ENCODE peak calls at places on chromosomes 13 and 19, in ten cellular contexts. I is upper lobe of left lung, S is transverse colon, D is tibial nerve, E is ovary, U is stomach, Z is sigmoid colon, J is esophagus muscularis mucosa, K is SK-N-SH, C is A549. M is an unnamed sample.

GRCh38 chr13:57724486-57725272 is 93.1 kb downstream of the PCDH17 start:
- DNase-seq in D (no peak), S (no peak), K (no peak), E (no peak), Z (no peak), U (no peak), J (no peak), C (no peak), I (no peak), M (no peak)

GRCh38 chr13:90576067-90576466 is 771.4 kb upstream of the MIR17HG start:
- DNase-seq in J (no peak), D (no peak), C (no peak), E (no peak), Z (no peak), S (no peak), K (no peak), U (no peak), I (peak), M (no peak)

GRCh38 chr19:52948025-52948770 is 14.5 kb downstream of the ZNF816 start:
- DNase-seq in D (no peak), S (no peak), J (no peak), E (no peak), Z (no peak), K (no peak), U (no peak), C (no peak), I (no peak), M (peak)

GRCh38 chr19:44954278-44954648 is 917 bp upstream of the CLPTM1 start:
- DNase-seq in J (no peak), Z (no peak), U (no peak), C (no peak), S (no peak), D (no peak), K (no peak), I (no peak), E (no peak), M (no peak)

GRCh38 chr13:106151056-106151699 is 384.3 kb downstream of the EFNB2 start:
- DNase-seq in K (no peak), I (no peak), S (peak), J (no peak), D (no peak), Z (no peak), U (no peak), C (peak), E (no peak), M (no peak)

GRCh38 chr19:46493236-46494114 is 2.2 kb downstream of the PNMA8B start:
- DNase-seq in D (no peak), E (peak), J (no peak), I (peak), U (no peak), S (peak), K (peak), Z (peak), C (no peak), M (no peak)

GRCh38 chr13:23725922-23726321 is 155.7 kb downstream of the TNFRSF19 start:
- DNase-seq in S (no peak), I (no peak), U (no peak), K (no peak), Z (no peak), C (no peak), E (no peak), D (no peak), J (no peak), M (no peak)

GRCh38 chr13:47726394-47726793 is 274.7 kb downstream of the SUCLA2 start:
- DNase-seq in U (no peak), S (no peak), K (no peak), I (no peak), Z (no peak), E (no peak), C (no peak), J (peak), D (no peak), M (no peak)

GRCh38 chr19:13060964-13061927 is 41.4 kb downstream of the LYL1 start:
- DNase-seq in E (peak), Z (peak), J (no peak), C (peak), I (peak), K (peak), S (peak), D (peak), U (peak), M (peak)

GRCh38 chr13:106114981-106115554 is 420.4 kb downstream of the EFNB2 start:
- DNase-seq in E (no peak), U (no peak), S (no peak), C (no peak), J (no peak), D (no peak), Z (no peak), K (no peak), I (no peak), M (no peak)

GRCh38 chr19:28878862-28879566 is 333.9 kb downstream of the UQCRFS1 start:
- DNase-seq in K (peak), J (no peak), I (no peak), D (peak), C (peak), U (peak), E (peak), Z (peak), S (peak), M (no peak)

GRCh38 chr19:10832659-10833296 is 3.2 kb downstream of the TMED1 start:
- DNase-seq in J (no peak), D (no peak), U (no peak), S (no peak), I (peak), K (no peak), Z (no peak), C (no peak), E (no peak), M (no peak)

GRCh38 chr19:45664575-45664974 is 3.4 kb upstream of the GIPR start:
- DNase-seq in C (no peak), D (no peak), U (no peak), J (no peak), E (no peak), K (no peak), S (peak), I (no peak), Z (no peak), M (no peak)

GRCh38 chr19:16062789-16063188 is 13.5 kb upstream of the TPM4 start:
- DNase-seq in S (peak), J (no peak), Z (no peak), C (no peak), K (peak), D (no peak), E (no peak), I (no peak), U (peak), M (no peak)

GRCh38 chr19:12293771-12294307 is 844 bp downstream of the ZNF44 start:
- DNase-seq in C (peak), D (peak), S (peak), J (no peak), K (peak), U (peak), I (peak), E (peak), Z (peak), M (peak)

DNA sequence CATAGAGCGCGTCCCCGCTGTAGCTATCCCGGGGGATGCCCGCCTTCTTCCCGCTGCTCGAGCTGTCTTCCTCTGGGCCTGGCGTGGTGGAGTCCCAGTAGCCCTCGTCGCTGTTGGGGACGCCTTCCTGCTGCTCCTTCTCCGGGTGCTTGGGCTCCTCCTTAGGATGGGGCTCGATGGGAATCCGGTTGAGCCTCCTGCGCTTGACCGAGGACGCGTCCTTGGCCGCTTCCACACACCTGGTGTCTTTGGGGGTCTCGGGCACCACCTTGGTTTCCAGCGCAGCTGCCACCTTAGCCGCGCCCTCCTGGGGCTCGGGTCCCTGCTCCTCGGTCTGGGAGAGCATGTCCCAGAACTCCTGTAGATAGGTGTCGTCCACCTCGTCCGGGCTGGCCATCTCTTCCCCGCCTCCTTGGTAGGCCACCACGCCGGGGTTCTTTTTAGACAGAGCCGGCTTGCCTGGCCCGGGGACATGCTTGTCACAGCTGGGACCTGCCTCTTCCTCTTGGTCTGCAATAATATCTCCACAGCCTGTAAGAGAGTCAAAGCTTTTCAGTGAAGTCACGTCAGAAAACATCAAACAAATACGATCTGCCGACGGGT is 2.0 kb downstream of the AMER2 start:
- DNase-seq in S (no peak), I (peak), D (no peak), Z (no peak), K (peak), U (no peak), J (peak), E (no peak), C (no peak), M (no peak)
- H3K4me3 ChIP-seq in S (no peak), I (no peak), D (peak), Z (peak), K (no peak), U (no peak), J (no peak), E (no peak), C (no peak), M (peak)

GRCh38 chr13:110028838-110029621 is 242.6 kb upstream of the IRS2 start:
- DNase-seq in D (no peak), K (peak), C (no peak), Z (no peak), S (no peak), J (no peak), I (no peak), E (no peak), U (no peak), M (no peak)

GRCh38 chr13:110030394-110030928 is 244.1 kb upstream of the IRS2 start:
- DNase-seq in D (no peak), U (no peak), Z (no peak), S (no peak), E (no peak), K (no peak), J (no peak), I (no peak), C (no peak), M (no peak)

GRCh38 chr13:110028311-110028710 is 241.9 kb upstream of the IRS2 start:
- DNase-seq in E (no peak), S (no peak), I (no peak), U (no peak), K (no peak), Z (no peak), C (no peak), D (no peak), J (no peak), M (no peak)

GRCh38 chr13:110024646-110024980 is 238.2 kb upstream of the IRS2 start:
- DNase-seq in D (no peak), C (no peak), E (no peak), Z (no peak), J (no peak), S (no peak), U (no peak), I (no peak), K (no peak), M (no peak)

DNA sequence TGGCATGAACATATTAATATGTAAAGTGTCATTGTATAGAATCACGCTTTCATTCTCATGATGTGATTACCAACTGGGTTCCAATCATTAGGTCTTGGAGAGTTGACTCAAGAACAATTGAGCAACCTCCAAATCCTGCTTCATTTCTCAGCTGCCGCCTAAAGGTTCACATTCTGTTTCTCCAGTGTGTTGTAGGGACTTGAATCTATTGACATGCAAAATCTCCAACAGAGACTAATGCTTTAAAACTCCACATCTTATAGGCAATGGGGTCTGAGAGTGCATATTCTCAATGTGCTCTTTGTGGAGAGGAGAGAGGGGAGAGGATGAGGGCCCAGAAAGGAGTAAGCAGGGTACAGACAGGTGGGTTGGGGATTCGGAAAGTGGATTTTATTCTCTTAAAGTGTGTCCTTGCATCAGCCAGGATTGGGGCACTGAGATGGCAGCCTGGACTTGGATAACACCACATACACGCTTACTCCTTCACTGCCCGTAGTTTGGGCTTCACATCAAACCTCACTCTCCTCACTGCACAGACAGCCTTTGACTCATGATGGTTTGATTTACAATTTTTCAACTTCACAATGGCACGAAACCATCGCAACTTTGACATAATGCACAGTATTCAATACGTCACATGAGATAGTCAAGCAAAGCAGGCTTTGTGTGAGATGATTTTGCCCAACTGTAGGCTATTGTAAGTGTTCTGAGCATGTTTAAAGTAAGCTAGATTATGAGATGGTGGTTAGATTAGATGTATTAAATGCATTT is 241.3 kb upstream of the IRS2 start:
- DNase-seq in E (no peak), Z (no peak), D (no peak), J (no peak), I (no peak), S (no peak), U (no peak), C (no peak), K (no peak), M (no peak)
- TF ChIP-seq EP300 in E (no peak), Z (no peak), D (no peak), J (no peak), I (no peak), S (no peak), U (no peak), C (no peak), K (no peak), M (no peak)

GRCh38 chr13:98752942-98753290 is 444 bp upstream of the SLC15A1 start:
- DNase-seq in I (no peak), C (no peak), J (no peak), U (no peak), K (no peak), E (no peak), Z (no peak), D (no peak), S (no peak), M (no peak)
- H3K4me3 ChIP-seq in I (no peak), C (peak), J (peak), U (no peak), K (no peak), E (no peak), Z (no peak), D (no peak), S (no peak), M (peak)

DNA sequence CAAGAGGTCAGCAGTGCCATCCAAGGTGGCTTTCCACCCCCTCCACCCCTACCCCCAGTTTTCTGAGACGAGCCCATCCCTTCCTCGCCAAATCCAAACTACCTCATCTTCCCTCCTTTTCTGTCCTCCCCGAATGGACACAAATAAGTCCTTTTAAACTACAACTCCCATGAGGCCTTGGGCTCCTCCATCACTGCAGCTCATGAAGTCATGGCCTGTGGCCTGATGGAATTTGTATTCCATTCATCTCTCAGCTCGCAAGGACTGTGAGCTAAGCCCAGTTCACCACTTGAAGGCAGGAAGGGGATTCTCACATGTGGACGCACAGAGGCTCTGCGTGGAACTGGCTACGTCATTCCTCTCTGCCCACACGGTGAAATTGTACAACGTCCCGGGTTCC is 12.5 kb downstream of the PTPRH start:
- DNase-seq in I (no peak), J (no peak), S (no peak), E (no peak), K (no peak), C (peak), D (no peak), U (no peak), Z (no peak), M (no peak)
- TF ChIP-seq EP300 in I (no peak), J (no peak), S (no peak), E (no peak), K (no peak), C (no peak), D (no peak), U (no peak), Z (no peak), M (no peak)

DNA sequence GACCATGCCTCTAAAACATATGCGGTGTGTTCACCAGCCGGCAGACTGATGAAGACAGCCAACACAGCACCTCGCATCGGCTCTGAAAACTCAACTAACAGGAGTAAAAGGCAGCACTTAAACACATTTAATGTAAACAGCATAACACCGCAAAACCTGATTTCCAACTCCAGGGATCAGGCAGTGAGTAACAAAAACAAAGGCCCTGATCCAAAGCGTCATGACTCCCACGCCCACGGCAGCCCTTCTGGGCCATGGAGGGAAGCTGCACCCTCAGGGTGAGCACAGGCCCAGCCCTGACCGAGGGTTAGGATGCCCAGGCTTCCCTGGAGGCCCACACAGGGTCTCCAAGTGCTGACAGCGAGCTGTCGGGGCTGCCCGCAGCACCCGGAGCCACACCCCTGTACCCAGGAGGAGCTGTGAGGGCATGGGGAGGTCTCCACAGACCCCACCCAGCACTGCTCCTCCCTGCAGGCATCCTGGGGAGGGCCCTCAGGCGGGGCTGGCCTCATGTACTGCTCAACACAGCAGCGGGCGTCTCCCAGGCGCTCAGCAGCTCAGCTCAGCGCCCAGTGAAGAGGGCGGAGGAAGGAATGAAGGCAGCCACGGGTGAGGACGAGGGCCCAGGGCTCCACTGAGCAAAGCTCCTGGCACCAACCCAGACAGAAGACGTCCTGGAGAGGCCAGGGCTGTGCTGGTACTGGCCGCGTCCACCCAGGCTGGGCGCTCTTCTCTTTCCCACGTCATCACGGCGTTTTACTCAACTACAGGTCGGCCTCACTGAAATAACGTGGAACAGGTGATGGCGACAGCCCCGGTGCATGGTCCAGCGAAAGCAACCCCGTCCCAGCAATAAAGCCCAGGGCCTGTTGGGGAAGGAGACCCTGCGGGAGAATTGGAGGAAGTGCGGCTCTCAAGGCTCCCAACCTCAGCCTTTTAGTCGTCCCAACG is 53.6 kb downstream of the RASA3 start:
- DNase-seq in E (peak), D (no peak), K (no peak), I (peak), Z (peak), C (no peak), S (peak), U (peak), J (no peak), M (peak)
- H3K4me3 ChIP-seq in E (no peak), D (peak), K (no peak), I (no peak), Z (no peak), C (no peak), S (no peak), U (no peak), J (no peak), M (peak)

DNA sequence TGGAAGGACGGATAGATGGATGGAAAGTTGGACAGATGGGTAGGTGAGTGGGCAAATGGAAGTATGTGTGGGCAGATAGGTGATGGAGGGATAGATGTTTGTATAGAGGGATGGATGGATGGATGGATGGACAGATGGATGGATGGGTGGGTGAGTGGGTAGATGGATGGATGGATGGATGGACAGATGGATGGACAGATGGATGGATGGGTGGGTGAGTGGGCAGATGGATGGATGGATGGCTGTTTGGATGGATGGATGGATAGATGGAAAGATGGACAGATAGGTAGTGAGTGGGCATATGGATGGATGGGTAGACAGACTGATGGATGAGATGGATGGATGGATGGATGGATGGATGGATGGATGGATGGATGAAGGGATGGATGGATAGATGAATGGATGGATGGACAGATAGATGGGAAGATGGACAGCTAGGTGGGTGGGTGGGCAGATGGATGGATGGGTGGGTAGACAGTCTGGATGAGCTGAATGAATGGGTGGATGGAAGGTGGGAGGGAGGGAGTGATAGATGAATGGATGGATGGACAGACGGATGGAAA is 74.9 kb upstream of the KCTD15 start:
- DNase-seq in C (no peak), D (no peak), S (no peak), Z (no peak), I (no peak), U (no peak), J (no peak), K (no peak), E (no peak), M (no peak)
- TF ChIP-seq EP300 in C (no peak), D (no peak), S (no peak), Z (no peak), I (no peak), U (no peak), J (no peak), K (no peak), E (no peak), M (no peak)

GRCh38 chr19:861099-861755 is 1.8 kb downstream of the CFD start:
- DNase-seq in I (no peak), D (no peak), U (no peak), K (no peak), S (no peak), Z (no peak), C (no peak), E (no peak), J (no peak), M (no peak)
- H3K4me3 ChIP-seq in I (peak), D (peak), U (peak), K (peak), S (no peak), Z (peak), C (peak), E (no peak), J (peak), M (peak)

DNA sequence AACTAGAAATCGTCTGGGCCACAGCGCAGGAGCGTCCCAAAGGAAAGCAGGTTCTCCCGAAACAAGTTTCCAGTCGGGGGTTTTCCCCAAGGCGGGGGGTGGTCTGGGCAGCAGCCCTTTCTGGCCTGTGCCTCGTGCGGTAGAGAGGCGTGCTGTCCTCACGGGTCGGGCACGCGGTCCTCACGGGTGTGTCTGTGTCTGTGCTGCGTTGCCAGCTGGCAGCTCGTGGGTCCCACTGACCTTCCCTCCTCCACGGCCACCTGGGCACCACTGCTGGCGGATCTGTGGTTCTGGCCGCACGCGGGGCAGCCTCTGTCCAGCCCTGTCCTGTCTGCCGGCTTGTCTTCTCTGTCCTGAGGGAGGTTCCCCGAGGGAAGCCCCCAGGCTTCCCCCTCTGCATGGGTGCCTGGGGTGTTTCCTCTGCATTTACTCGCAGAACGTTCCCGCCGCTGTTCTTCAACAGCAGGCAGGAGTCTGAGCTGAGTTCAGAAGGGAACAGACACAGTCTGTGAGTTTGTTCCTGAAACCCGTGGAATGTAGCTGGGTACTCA is 98.2 kb upstream of the MCF2L start:
- DNase-seq in D (no peak), E (no peak), S (no peak), K (no peak), C (no peak), I (no peak), J (no peak), Z (peak), U (no peak), M (no peak)
- TF ChIP-seq EP300 in D (no peak), E (no peak), S (no peak), K (no peak), C (no peak), I (no peak), J (no peak), Z (no peak), U (no peak), M (no peak)

M was measured in suprapubic skin.